ENCODE peak calls at places on chromosome 11, in four cellular contexts. X, Z, C and W are unnamed samples.

GRCh38 chr11:131632971-131633370 is 262.6 kb downstream of the NTM start:
- DNase-seq in X (no peak), Z (no peak), C (no peak), W (no peak)

GRCh38 chr11:17991799-17992433 is 20.9 kb downstream of the SERGEF start:
- DNase-seq in X (peak), Z (no peak), C (peak), W (peak)

GRCh38 chr11:128772814-128773213 is 78.9 kb downstream of the FLI1 start:
- DNase-seq in C (no peak), Z (no peak), X (no peak), W (no peak)

GRCh38 chr11:126393143-126393542 is 37.7 kb downstream of the ST3GAL4 start:
- DNase-seq in C (no peak), X (no peak), Z (no peak), W (no peak)

GRCh38 chr11:69035959-69036340 is 12.8 kb upstream of the TPCN2 start:
- DNase-seq in C (no peak), X (no peak), Z (no peak), W (no peak)

GRCh38 chr11:67240575-67241389 is 25.5 kb upstream of the GRK2 start:
- DNase-seq in Z (peak), C (peak), X (peak), W (no peak)

GRCh38 chr11:76025068-76025467 is 181.2 kb downstream of the WNT11 start:
- DNase-seq in Z (no peak), C (no peak), X (no peak), W (no peak)

GRCh38 chr11:57072640-57073039 is 83.9 kb downstream of the OR5AK2 start:
- DNase-seq in Z (no peak), C (no peak), X (no peak), W (no peak)

GRCh38 chr11:3622521-3622920 is 19.3 kb downstream of the ART5 start:
- DNase-seq in C (no peak), Z (no peak), X (no peak), W (no peak)

GRCh38 chr11:44327730-44328691 is 18.1 kb upstream of the ALX4 start:
- DNase-seq in C (no peak), Z (no peak), X (no peak), W (no peak)

GRCh38 chr11:61315260-61315659 is 17.6 kb downstream of the DDB1 start:
- DNase-seq in X (no peak), C (no peak), Z (no peak), W (no peak)

GRCh38 chr11:48043998-48044512 is 63.7 kb downstream of the PTPRJ start:
- DNase-seq in Z (no peak), C (no peak), X (no peak), W (no peak)

GRCh38 chr11:128956401-128957203 is 13.9 kb upstream of the TP53AIP1 start:
- DNase-seq in Z (peak), C (peak), X (peak), W (no peak)

GRCh38 chr11:8841899-8842298 is 69.1 kb upstream of the AKIP1 start:
- DNase-seq in C (peak), Z (no peak), X (no peak), W (no peak)
- TF ChIP-seq TCF7 in C (no peak), Z (no peak), X (no peak), W (no peak)

GRCh38 chr11:86608251-86608799 is 64.1 kb downstream of the ME3 start:
- DNase-seq in X (peak), C (peak), Z (peak), W (peak)
- TF ChIP-seq TCF7 in X (no peak), C (no peak), Z (no peak), W (no peak)

DNA sequence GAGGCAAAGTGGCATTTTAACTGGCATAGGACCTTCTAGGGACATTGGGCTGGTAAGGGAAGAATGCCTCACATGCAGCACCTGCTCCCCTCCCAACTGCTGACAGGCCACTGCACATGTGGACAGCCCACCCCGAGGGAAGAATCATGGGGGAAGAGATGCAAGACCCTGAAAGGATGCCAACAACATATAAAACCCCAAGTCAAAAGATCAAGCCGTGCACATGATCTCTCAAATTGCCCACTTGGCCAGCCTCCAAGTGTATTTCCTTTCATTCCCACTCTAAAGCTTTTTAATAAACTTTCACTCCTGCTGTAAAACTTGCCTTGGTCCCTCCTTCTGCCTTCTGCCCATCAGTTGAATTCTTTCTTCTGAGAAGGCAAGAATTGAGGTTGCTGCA is 947.8 kb upstream of the CCDC90B start:
- DNase-seq in C (no peak), X (no peak), Z (no peak), W (no peak)
- TF ChIP-seq TCF7 in C (no peak), X (no peak), Z (no peak), W (no peak)

DNA sequence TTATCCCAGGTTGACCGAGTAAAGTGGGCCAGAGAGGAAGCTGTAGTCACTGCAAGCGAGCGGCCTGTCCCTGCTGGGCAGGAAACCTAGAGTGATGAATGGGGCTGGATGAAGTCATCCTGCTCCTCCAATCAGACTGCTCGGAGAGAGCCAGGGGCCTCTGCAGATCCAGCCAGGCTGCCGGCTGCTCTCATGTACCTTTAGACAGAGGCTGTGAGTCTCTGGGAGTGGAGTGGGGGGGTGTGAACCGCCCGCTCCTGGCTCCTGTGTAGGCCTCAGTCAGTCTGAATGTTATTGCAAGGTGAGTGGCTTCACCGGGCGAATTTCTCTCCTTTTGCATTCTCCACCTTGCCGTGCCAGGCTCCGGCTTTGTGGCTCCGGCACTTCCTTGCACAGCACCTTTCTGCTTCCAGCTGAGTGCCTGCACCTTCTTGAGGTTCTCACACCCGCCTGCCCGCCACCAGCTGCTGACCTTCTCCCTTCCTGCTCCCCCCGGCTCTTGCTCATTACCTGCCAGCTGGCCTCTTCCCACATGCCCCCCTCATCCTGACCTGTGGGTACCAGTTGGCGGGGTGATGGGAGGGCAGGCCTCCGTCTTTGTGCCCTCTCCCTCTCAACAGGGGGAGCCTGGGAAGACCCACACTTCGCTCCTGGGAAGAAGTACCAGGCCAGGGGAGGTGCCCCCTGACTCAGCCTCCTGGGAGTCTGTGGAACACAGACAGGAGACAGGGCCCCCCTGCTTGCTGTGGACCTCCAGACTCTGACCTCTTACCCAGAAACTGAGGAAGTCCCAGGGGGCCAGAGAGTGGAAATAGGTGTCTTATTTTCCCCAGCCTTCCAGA is 79.9 kb downstream of the GRAMD1B start:
- DNase-seq in Z (no peak), C (no peak), X (no peak), W (peak)
- TF ChIP-seq TCF7 in Z (no peak), C (no peak), X (no peak), W (no peak)

GRCh38 chr11:35307221-35307621 is 112.1 kb downstream of the SLC1A2 start:
- DNase-seq in C (no peak), Z (no peak), X (no peak), W (no peak)

GRCh38 chr11:35304393-35304790 is 115.0 kb downstream of the SLC1A2 start:
- DNase-seq in Z (no peak), C (peak), X (no peak), W (no peak)

GRCh38 chr11:35304900-35305299 is 114.5 kb downstream of the SLC1A2 start:
- DNase-seq in X (no peak), C (no peak), Z (no peak), W (no peak)

GRCh38 chr11:35303596-35304392 is 115.6 kb downstream of the SLC1A2 start:
- DNase-seq in Z (no peak), C (peak), X (no peak), W (no peak)

GRCh38 chr11:35305670-35306382 is 113.5 kb downstream of the SLC1A2 start:
- DNase-seq in Z (no peak), X (peak), C (peak), W (peak)
- TF ChIP-seq TCF7 in Z (no peak), X (no peak), C (no peak), W (no peak)

GRCh38 chr11:30326114-30326783 is 3.3 kb downstream of the ARL14EP start:
- DNase-seq in X (no peak), C (no peak), Z (no peak), W (no peak)
- TF ChIP-seq TCF7 in X (no peak), C (no peak), Z (no peak), W (no peak)

GRCh38 chr11:45847908-45848316 is 637 bp downstream of the CRY2 start:
- DNase-seq in Z (no peak), C (peak), X (peak), W (peak)

GRCh38 chr11:45848654-45849081 is 1.4 kb downstream of the CRY2 start:
- DNase-seq in Z (no peak), C (peak), X (no peak), W (no peak)

GRCh38 chr11:45852712-45853101 is 5.4 kb downstream of the CRY2 start:
- DNase-seq in Z (no peak), X (no peak), C (no peak), W (peak)

GRCh38 chr11:45852018-45852711 is 4.9 kb downstream of the CRY2 start:
- DNase-seq in X (no peak), Z (no peak), C (no peak), W (peak)

GRCh38 chr11:45850446-45850845 is 3.2 kb downstream of the CRY2 start:
- DNase-seq in X (no peak), Z (no peak), C (no peak), W (no peak)
- TF ChIP-seq TCF7 in X (no peak), Z (no peak), C (no peak), W (no peak)